ENCODE peak calls at places on chromosomes 16 and 17, in four cellular contexts. P is cardiac muscle cell; Y is HCT116; X is CD8-positive, alpha-beta T cell. L is an unnamed sample.

GRCh38 chr17:65181237-65182061 is 44.3 kb downstream of the RGS9 start:
- DNase-seq in P (no peak), Y (no peak), X (no peak), L (no peak)

GRCh38 chr16:89945654-89946053 is 2.9 kb upstream of the DEF8 start:
- DNase-seq in P (no peak), Y (no peak), X (no peak), L (no peak)

GRCh38 chr17:17359271-17359670 is 56.1 kb downstream of the NT5M start:
- DNase-seq in P (no peak), Y (no peak), X (no peak), L (no peak)

GRCh38 chr16:48535831-48536599 is 74.0 kb downstream of the N4BP1 start:
- DNase-seq in P (peak), Y (no peak), X (peak), L (no peak)

GRCh38 chr17:1485311-1485747 is 7.2 kb downstream of the MYO1C start:
- DNase-seq in P (peak), Y (no peak), X (no peak), L (no peak)

GRCh38 chr16:11742041-11742535 is 569 bp downstream of the TXNDC11 start:
- DNase-seq in P (no peak), Y (no peak), X (peak), L (peak)

GRCh38 chr16:85187002-85187401 is 74.7 kb upstream of the CIBAR2 start:
- DNase-seq in P (no peak), Y (no peak), X (no peak), L (no peak)

GRCh38 chr17:19237389-19238166 is 412 bp downstream of the EPN2 start:
- DNase-seq in P (no peak), Y (no peak), X (no peak), L (no peak)

GRCh38 chr17:81902653-81903414 is 796 bp downstream of the NPB start:
- DNase-seq in P (no peak), Y (no peak), X (no peak), L (no peak)

GRCh38 chr16:81376880-81377279 is 62.1 kb downstream of the GAN start:
- DNase-seq in P (peak), Y (peak), X (no peak), L (no peak)

DNA sequence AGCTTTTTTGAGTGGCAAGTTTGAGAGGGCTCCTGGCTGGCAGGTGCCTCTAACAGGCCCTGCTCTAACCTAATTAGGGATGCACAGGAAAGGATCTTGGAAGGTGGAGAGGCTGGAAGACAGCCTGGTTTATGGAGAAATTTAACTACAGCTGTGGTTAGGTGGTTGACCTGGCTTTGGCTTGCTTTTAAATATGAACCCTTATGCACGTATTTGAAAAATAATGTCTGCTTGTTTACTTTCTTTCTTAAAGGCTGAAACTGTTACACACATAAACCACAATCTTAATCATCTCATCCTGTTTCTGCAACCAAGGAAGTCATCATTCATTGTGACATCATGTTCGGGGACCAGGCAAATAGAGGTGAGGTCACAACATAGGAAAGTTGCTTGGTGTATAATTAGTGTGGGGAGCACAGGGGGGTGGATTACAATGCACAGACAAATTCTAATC is 23.1 kb upstream of the DHRS13 start:
- DNase-seq in P (peak), Y (no peak), X (peak), L (no peak)
- H3K27ac ChIP-seq in P (no peak), Y (no peak), X (peak), L (peak)

DNA sequence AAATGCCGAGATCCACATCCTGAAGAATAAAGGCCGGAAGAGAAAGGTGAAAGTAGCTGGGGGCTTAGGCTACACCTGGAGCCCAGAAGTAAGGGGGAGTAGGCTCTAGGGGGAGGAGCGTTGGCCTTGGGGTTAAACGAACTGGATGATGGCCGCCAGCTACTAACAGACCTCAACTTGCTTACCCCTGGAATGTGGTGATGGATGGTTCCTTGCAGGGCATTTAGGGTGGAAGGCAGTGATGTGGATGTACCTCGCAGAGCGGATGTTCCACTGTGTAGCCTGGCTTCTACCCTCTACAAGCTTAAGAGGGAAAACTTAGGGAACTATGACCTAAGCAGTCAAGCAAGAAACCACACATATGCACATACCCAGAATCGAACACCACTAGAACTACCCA is 2.3 kb upstream of the MAZ start:
- DNase-seq in P (no peak), Y (no peak), X (no peak), L (no peak)
- H3K4me3 ChIP-seq in P (no peak), Y (peak), X (peak), L (peak)

GRCh38 chr16:66419527-66419926 is 7.6 kb upstream of the BEAN1 start:
- DNase-seq in P (no peak), Y (no peak), X (no peak), L (no peak)
- TF ChIP-seq CTCF in P (peak), Y (peak), X (no peak), L (no peak)

GRCh38 chr16:55367301-55367745 is 43.3 kb downstream of the IRX6 start:
- DNase-seq in P (peak), Y (no peak), X (no peak), L (no peak)
- H3K27ac ChIP-seq in P (no peak), Y (no peak), X (no peak), L (peak)

GRCh38 chr16:73066321-73066926 is 18.5 kb upstream of the ZFHX3 start:
- DNase-seq in P (no peak), Y (no peak), X (no peak), L (no peak)

GRCh38 chr16:73064227-73064995 is 16.5 kb upstream of the ZFHX3 start:
- DNase-seq in P (peak), Y (no peak), X (no peak), L (no peak)

GRCh38 chr16:73063854-73064226 is 15.9 kb upstream of the ZFHX3 start:
- DNase-seq in P (no peak), Y (no peak), X (no peak), L (no peak)

GRCh38 chr16:73065617-73066313 is 17.8 kb upstream of the ZFHX3 start:
- DNase-seq in P (peak), Y (no peak), X (no peak), L (no peak)

DNA sequence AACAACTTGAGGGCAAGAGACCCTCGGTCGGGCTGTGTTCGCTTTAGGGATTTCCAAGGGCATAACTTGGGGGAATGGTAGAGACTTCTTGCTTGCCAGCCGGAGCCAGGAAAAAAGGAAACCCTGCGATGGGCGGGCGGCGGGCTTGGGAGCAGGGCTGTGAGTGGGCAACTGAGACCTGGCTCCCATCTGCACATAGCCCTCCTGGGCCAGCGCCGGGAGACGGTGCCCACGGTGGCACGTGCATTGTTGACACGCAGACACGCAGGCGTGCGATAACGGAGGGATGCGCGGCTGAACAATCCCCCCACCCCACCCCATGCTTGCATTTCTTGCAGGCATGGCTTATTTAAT is 17.0 kb upstream of the ZFHX3 start:
- DNase-seq in P (no peak), Y (no peak), X (no peak), L (no peak)
- H3K4me3 ChIP-seq in P (no peak), Y (no peak), X (no peak), L (no peak)

DNA sequence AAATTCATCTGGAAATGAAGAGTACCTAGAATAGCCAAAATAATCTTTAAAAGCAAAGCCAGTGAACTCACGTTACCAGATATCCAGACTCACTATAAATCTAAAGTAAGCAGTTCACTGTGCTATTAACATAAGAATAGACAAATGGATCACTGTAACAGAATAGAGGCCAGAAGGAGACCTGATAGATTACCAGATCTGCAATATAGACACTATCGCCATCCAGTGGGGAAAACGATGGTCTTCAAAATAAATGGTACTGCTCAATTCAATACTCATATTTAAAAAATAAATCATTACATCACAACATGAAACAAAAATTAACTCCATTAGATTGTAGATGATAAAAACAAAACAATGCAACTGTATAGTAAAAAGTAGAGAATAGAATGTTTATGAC is 158.6 kb upstream of the CDH8 start:
- DNase-seq in P (no peak), Y (no peak), X (no peak), L (no peak)
- TF ChIP-seq CTCF in P (no peak), Y (no peak), X (no peak), L (no peak)

GRCh38 chr17:61261001-61261587 is 138.5 kb upstream of the TBX2 start:
- DNase-seq in P (no peak), Y (no peak), X (no peak), L (no peak)
- H3K27ac ChIP-seq in P (peak), Y (no peak), X (no peak), L (no peak)

DNA sequence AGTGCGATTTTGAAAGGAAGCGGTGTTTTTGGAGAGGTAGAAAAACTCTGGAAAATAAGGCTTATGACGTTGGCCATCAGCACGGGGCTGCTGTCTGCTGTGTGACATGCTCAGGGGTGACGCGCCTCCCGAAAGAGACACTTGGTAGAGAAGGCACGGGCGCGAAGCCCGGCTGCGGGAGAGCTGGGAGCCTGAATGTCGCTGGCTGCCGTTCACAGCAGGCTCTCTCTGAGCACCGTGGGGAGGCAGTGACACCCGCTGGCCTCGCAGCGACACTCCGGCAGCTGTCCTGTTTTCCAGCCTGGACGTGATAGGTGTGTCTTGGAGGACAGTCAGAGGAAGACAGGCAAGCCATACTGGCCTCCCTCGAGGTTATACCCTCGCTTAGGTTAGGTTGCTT is 759.1 kb upstream of the RBFOX1 start:
- DNase-seq in P (no peak), Y (no peak), X (no peak), L (no peak)
- H3K4me3 ChIP-seq in P (no peak), Y (no peak), X (no peak), L (no peak)

GRCh38 chr17:7035591-7036368 is at the start of gene SLC16A13:
- DNase-seq in P (peak), Y (peak), X (peak), L (peak)
- TF ChIP-seq CTCF in P (no peak), Y (no peak), X (no peak), L (no peak)

L was measured in PC-9.